ENCODE peak calls at places on chromosome 5, in six cellular contexts. One of them, this sample, is unnamed.
A peak's percentile ranks its signal among the peaks of the same experiment; 100 is the strongest.

GRCh38 chr5:125409101-125409495 is 662.7 kb upstream of the ZNF608 start:
- DNase-seq in NCI-H1417: peak; percentile 65
- DNase-seq in AG08396: no peak
- DNase-seq in fibroblast of the aortic adventitia: no peak
- DNase-seq in LHCN-M2: no peak
- DNase-seq in astrocyte of the spinal cord: no peak
- DNase-seq in this sample: no peak

GRCh38 chr5:59040007-59040803 is 457.3 kb downstream of the RAB3C start:
- DNase-seq in NCI-H1417: peak; percentile 1
- DNase-seq in AG08396: no peak
- DNase-seq in fibroblast of the aortic adventitia: peak; percentile 76
- DNase-seq in LHCN-M2: no peak
- DNase-seq in astrocyte of the spinal cord: peak; percentile 32
- DNase-seq in this sample: no peak

GRCh38 chr5:136113606-136114005 is 19.0 kb upstream of the SMAD5 start:
- DNase-seq in NCI-H1417: no peak
- DNase-seq in AG08396: no peak
- DNase-seq in fibroblast of the aortic adventitia: no peak
- DNase-seq in LHCN-M2: no peak
- DNase-seq in astrocyte of the spinal cord: no peak
- DNase-seq in this sample: no peak

GRCh38 chr5:82221020-82221419 is 57.1 kb downstream of the RPS23 start:
- DNase-seq in NCI-H1417: no peak
- DNase-seq in AG08396: no peak
- DNase-seq in fibroblast of the aortic adventitia: no peak
- DNase-seq in LHCN-M2: no peak
- DNase-seq in astrocyte of the spinal cord: no peak
- DNase-seq in this sample: no peak

GRCh38 chr5:141762316-141762715 is 80.3 kb upstream of the ARAP3 start:
- DNase-seq in NCI-H1417: no peak
- DNase-seq in AG08396: no peak
- DNase-seq in fibroblast of the aortic adventitia: no peak
- DNase-seq in LHCN-M2: no peak
- DNase-seq in astrocyte of the spinal cord: no peak
- DNase-seq in this sample: no peak

GRCh38 chr5:153552886-153553285 is 62.4 kb downstream of the GRIA1 start:
- DNase-seq in NCI-H1417: no peak
- DNase-seq in AG08396: no peak
- DNase-seq in fibroblast of the aortic adventitia: peak; percentile 64
- DNase-seq in LHCN-M2: peak; percentile 30
- DNase-seq in astrocyte of the spinal cord: no peak
- DNase-seq in this sample: no peak

GRCh38 chr5:140018920-140019644 is 24.0 kb downstream of the NRG2 start:
- DNase-seq in NCI-H1417: peak; percentile 8
- DNase-seq in AG08396: no peak
- DNase-seq in fibroblast of the aortic adventitia: no peak
- DNase-seq in LHCN-M2: no peak
- DNase-seq in astrocyte of the spinal cord: no peak
- DNase-seq in this sample: no peak

GRCh38 chr5:113329981-113330380 is 104.8 kb downstream of the TSSK1B start:
- DNase-seq in NCI-H1417: no peak
- DNase-seq in AG08396: no peak
- DNase-seq in fibroblast of the aortic adventitia: no peak
- DNase-seq in LHCN-M2: no peak
- DNase-seq in astrocyte of the spinal cord: no peak
- DNase-seq in this sample: no peak

GRCh38 chr5:180652771-180653170 is 3.4 kb upstream of the FLT4 start:
- DNase-seq in NCI-H1417: no peak
- DNase-seq in AG08396: no peak
- DNase-seq in fibroblast of the aortic adventitia: no peak
- DNase-seq in LHCN-M2: no peak
- DNase-seq in astrocyte of the spinal cord: no peak
- DNase-seq in this sample: no peak

GRCh38 chr5:143322931-143323330 is 80.6 kb downstream of the NR3C1 start:
- DNase-seq in NCI-H1417: no peak
- DNase-seq in AG08396: no peak
- DNase-seq in fibroblast of the aortic adventitia: peak; percentile 51
- DNase-seq in LHCN-M2: peak; percentile 51
- DNase-seq in astrocyte of the spinal cord: peak; percentile 33
- DNase-seq in this sample: no peak

GRCh38 chr5:7927466-7928375 is 58.8 kb downstream of the MTRR start:
- DNase-seq in NCI-H1417: peak; percentile 57
- DNase-seq in AG08396: peak; percentile 72
- DNase-seq in fibroblast of the aortic adventitia: peak; percentile 64
- DNase-seq in LHCN-M2: peak; percentile 54
- DNase-seq in astrocyte of the spinal cord: peak; percentile 57
- DNase-seq in this sample: peak; percentile 21

GRCh38 chr5:61167382-61167781 is 5.1 kb upstream of the SMIM15 start:
- DNase-seq in NCI-H1417: no peak
- DNase-seq in AG08396: peak; percentile 46
- DNase-seq in fibroblast of the aortic adventitia: peak; percentile 70
- DNase-seq in LHCN-M2: peak; percentile 58
- DNase-seq in astrocyte of the spinal cord: peak; percentile 55
- DNase-seq in this sample: no peak

GRCh38 chr5:139458580-139459407 is 3.7 kb downstream of the ECSCR start:
- DNase-seq in NCI-H1417: no peak
- DNase-seq in AG08396: peak; percentile 77
- DNase-seq in fibroblast of the aortic adventitia: peak; percentile 75
- DNase-seq in LHCN-M2: peak; percentile 81
- DNase-seq in astrocyte of the spinal cord: peak; percentile 91
- DNase-seq in this sample: peak; percentile 78

GRCh38 chr5:74581988-74582365 is 58.6 kb downstream of the ENC1 start:
- DNase-seq in NCI-H1417: no peak
- DNase-seq in AG08396: no peak
- DNase-seq in fibroblast of the aortic adventitia: no peak
- DNase-seq in LHCN-M2: peak; percentile 32
- DNase-seq in astrocyte of the spinal cord: peak; percentile 30
- DNase-seq in this sample: no peak

GRCh38 chr5:114148253-114148652 is 213.6 kb upstream of the KCNN2 start:
- DNase-seq in NCI-H1417: no peak
- DNase-seq in AG08396: no peak
- DNase-seq in fibroblast of the aortic adventitia: no peak
- DNase-seq in LHCN-M2: no peak
- DNase-seq in astrocyte of the spinal cord: no peak
- DNase-seq in this sample: no peak

This sample was measured in activated naive CD8-positive, alpha-beta T cell treated with anti-CD3 and anti-CD28 coated beads for 36 hours.